ENCODE peak calls at places on chromosomes 6 and 20, in four cellular contexts. A is GM12878, S is HL-60, O is K562. Q is an unnamed sample.

GRCh38 chr20:63566395-63567131 is 7.5 kb downstream of the HELZ2 start:
- DNase-seq in A (no peak), S (no peak), O (no peak), Q (no peak)

GRCh38 chr6:142302427-142303190 is 802 bp downstream of the ADGRG6 start:
- DNase-seq in A (no peak), S (no peak), O (no peak), Q (no peak)

GRCh38 chr6:3194535-3195376 is 32.7 kb downstream of the TUBB2B start:
- DNase-seq in A (no peak), S (no peak), O (no peak), Q (no peak)

GRCh38 chr6:124870611-124871201 is 91.5 kb upstream of the RNF217 start:
- DNase-seq in A (no peak), S (no peak), O (peak), Q (no peak)

GRCh38 chr6:69220293-69220847 is 576.4 kb downstream of the LMBRD1 start:
- DNase-seq in A (no peak), S (no peak), O (no peak), Q (no peak)

GRCh38 chr20:40763646-40764295 is 74.7 kb upstream of the MAFB start:
- DNase-seq in A (no peak), S (no peak), O (no peak), Q (no peak)

GRCh38 chr6:19921821-19922220 is 84.7 kb downstream of the ID4 start:
- DNase-seq in A (no peak), S (no peak), O (no peak), Q (no peak)

GRCh38 chr6:137981758-137982157 is 114.7 kb downstream of the TNFAIP3 start:
- DNase-seq in A (no peak), S (no peak), O (no peak), Q (no peak)

GRCh38 chr6:35500782-35501181 is 3.9 kb upstream of the TEAD3 start:
- DNase-seq in A (no peak), S (no peak), O (no peak), Q (no peak)

GRCh38 chr6:135851442-135852271 is at the start of gene PDE7B:
- DNase-seq in A (no peak), S (peak), O (no peak), Q (peak)

GRCh38 chr6:75802366-75802765 is 53.3 kb downstream of the MYO6 start:
- DNase-seq in A (no peak), S (no peak), O (no peak), Q (no peak)

GRCh38 chr20:23509580-23509913 is 18.6 kb downstream of the CST8 start:
- DNase-seq in A (no peak), S (no peak), O (no peak), Q (no peak)

DNA sequence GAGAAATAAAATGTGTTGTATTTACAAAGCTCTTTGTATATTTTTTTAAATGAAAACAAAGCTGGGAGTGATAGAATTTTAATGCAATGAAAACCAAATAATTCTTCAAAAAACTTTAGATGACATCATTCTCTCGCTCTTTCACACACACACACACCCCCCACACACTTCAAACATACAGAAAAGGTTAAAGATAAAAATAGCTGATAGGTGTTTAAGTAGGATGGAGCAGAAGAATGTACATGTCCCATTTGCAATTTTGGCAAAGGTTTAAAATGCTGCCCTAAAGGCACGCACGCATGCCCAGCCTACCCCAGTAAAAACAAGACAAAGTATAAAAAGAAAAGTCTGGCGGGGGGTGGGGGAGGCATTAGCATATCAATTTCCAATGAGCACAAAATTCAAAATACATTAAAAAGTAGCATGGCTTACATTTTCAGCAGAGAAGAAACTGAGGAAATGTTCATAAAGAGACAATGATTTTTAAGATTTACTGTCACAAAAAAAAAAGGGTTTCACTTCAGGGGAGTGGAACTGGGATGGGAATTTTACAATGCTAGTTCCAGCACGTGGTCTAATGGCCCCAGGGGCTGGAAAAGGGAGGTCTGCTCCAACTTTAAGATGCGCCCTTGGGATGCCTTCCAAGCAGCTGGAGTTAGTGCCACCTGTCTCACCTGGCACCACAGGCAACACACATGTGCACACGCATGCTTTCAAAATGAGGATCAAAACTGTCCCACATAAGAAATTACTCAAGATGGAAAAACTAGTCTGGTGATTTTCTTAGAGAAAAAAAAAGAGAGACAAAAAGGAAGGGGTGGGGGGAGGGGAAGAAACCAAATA is 55.1 kb upstream of the NFATC2 start:
- DNase-seq in A (no peak), S (no peak), O (no peak), Q (no peak)
- TF ChIP-seq SPI1 in A (no peak), S (no peak), O (no peak), Q (no peak)

DNA sequence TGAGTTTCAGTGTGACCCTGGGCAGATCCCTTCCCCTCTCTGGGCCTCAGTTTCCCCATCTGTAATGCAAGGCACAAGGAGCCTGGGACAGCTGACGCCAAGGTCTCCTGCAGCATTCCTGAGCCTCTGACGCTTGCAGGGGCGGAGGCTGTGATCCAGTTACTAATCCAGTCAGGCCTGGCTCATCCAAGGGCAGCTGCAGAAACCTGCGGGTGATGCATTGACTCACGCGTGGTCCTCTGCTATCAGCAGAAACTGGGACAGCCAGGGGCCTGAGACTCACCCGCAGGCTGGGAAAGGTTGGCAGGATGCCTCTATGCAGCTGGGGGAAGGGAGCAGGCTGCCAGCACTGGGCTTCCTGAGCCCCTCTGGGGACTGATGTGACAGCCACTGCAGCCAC is 65.0 kb upstream of the SIRPA start:
- DNase-seq in A (no peak), S (no peak), O (no peak), Q (no peak)
- TF ChIP-seq POLR2AphosphoS5 in A (no peak), S (no peak), O (no peak), Q (no peak)

DNA sequence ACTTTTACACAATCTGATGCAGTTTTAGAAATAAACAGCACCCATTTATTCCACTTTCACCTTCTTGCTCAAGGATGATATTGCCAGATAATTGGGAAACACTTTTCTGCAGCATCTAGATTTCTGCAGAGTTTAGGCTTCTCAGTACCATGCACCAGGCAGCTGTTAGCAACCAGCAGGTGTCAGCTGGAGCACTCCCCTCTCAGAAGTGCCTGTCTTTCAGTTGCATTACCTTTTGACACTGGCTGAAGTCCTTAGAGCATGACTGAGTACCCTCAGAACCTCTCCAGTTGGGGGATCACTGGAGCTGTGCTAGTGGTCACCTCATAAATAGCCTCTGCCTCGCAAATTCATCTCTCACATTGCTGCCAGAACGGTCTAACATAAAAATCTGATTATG is 91.2 kb downstream of the DNAH8 start:
- DNase-seq in A (no peak), S (no peak), O (no peak), Q (no peak)
- TF ChIP-seq SPI1 in A (no peak), S (no peak), O (no peak), Q (no peak)

GRCh38 chr6:110534731-110535164 is 58.3 kb upstream of the SLC22A16 start:
- DNase-seq in A (no peak), S (no peak), O (no peak), Q (no peak)
- TF ChIP-seq POLR2AphosphoS5 in A (no peak), S (no peak), O (no peak), Q (no peak)

GRCh38 chr6:98777762-98778161 is 56.6 kb upstream of the POU3F2 start:
- DNase-seq in A (peak), S (no peak), O (no peak), Q (peak)
- TF ChIP-seq SPI1 in A (no peak), S (no peak), O (no peak), Q (no peak)

Q was measured in GM12891.